ENCODE peak calls at places on chromosome 21, in nine cellular contexts. One of them, this sample, is unnamed.

GRCh38 chr21:17673261-17674020 is 60.7 kb upstream of the BTG3 start:
- DNase-seq in sigmoid colon: no peak
- DNase-seq in CD8-positive, alpha-beta T cell: no peak
- DNase-seq in endodermal cell: no peak
- DNase-seq in tibial artery: no peak
- DNase-seq in heart right ventricle: no peak
- DNase-seq in psoas muscle: no peak
- DNase-seq in heart left ventricle: no peak
- DNase-seq in adrenal gland: no peak
- DNase-seq in this sample: no peak

GRCh38 chr21:34205811-34206635 is 132.6 kb downstream of the MRPS6 start:
- DNase-seq in sigmoid colon: no peak
- DNase-seq in CD8-positive, alpha-beta T cell: no peak
- DNase-seq in endodermal cell: no peak
- DNase-seq in tibial artery: no peak
- DNase-seq in heart right ventricle: no peak
- DNase-seq in psoas muscle: no peak
- DNase-seq in heart left ventricle: no peak
- DNase-seq in adrenal gland: no peak
- DNase-seq in this sample: no peak

GRCh38 chr21:46035809-46036695 is 54.5 kb downstream of the COL6A1 start:
- DNase-seq in sigmoid colon: peak; percentile 89
- DNase-seq in CD8-positive, alpha-beta T cell: no peak
- DNase-seq in endodermal cell: no peak
- DNase-seq in tibial artery: no peak
- DNase-seq in heart right ventricle: peak; percentile 73
- DNase-seq in psoas muscle: no peak
- DNase-seq in heart left ventricle: peak; percentile 86
- DNase-seq in adrenal gland: no peak
- DNase-seq in this sample: no peak

GRCh38 chr21:15224346-15225086 is 159.7 kb upstream of the NRIP1 start:
- DNase-seq in sigmoid colon: no peak
- DNase-seq in CD8-positive, alpha-beta T cell: no peak
- DNase-seq in endodermal cell: no peak
- DNase-seq in tibial artery: no peak
- DNase-seq in heart right ventricle: no peak
- DNase-seq in psoas muscle: no peak
- DNase-seq in heart left ventricle: no peak
- DNase-seq in adrenal gland: no peak
- DNase-seq in this sample: no peak

GRCh38 chr21:33691945-33692594 is 49.8 kb downstream of the ITSN1 start:
- DNase-seq in sigmoid colon: no peak
- DNase-seq in CD8-positive, alpha-beta T cell: no peak
- DNase-seq in endodermal cell: no peak
- DNase-seq in tibial artery: no peak
- DNase-seq in heart right ventricle: no peak
- DNase-seq in psoas muscle: no peak
- DNase-seq in heart left ventricle: no peak
- DNase-seq in adrenal gland: no peak
- DNase-seq in this sample: no peak

GRCh38 chr21:42248241-42248640 is 29.3 kb downstream of the ABCG1 start:
- DNase-seq in sigmoid colon: no peak
- DNase-seq in CD8-positive, alpha-beta T cell: no peak
- DNase-seq in endodermal cell: no peak
- DNase-seq in tibial artery: no peak
- DNase-seq in heart right ventricle: no peak
- DNase-seq in psoas muscle: peak; percentile 11
- DNase-seq in heart left ventricle: peak; percentile 15
- DNase-seq in adrenal gland: no peak
- DNase-seq in this sample: no peak

GRCh38 chr21:41805038-41805437 is 38.2 kb upstream of the RIPK4 start:
- DNase-seq in sigmoid colon: no peak
- DNase-seq in CD8-positive, alpha-beta T cell: no peak
- DNase-seq in endodermal cell: no peak
- DNase-seq in tibial artery: no peak
- DNase-seq in heart right ventricle: no peak
- DNase-seq in psoas muscle: no peak
- DNase-seq in heart left ventricle: no peak
- DNase-seq in adrenal gland: no peak
- DNase-seq in this sample: no peak

GRCh38 chr21:45029298-45029967 is 44.9 kb upstream of the ADARB1 start:
- DNase-seq in sigmoid colon: no peak
- DNase-seq in CD8-positive, alpha-beta T cell: no peak
- DNase-seq in endodermal cell: peak; percentile 76
- DNase-seq in tibial artery: peak; percentile 61
- DNase-seq in heart right ventricle: peak; percentile 54
- DNase-seq in psoas muscle: peak; percentile 81
- DNase-seq in heart left ventricle: peak; percentile 65
- DNase-seq in adrenal gland: no peak
- DNase-seq in this sample: no peak

GRCh38 chr21:34365794-34366193 is 2.0 kb downstream of the KCNE2 start:
- DNase-seq in sigmoid colon: peak; percentile 19
- DNase-seq in CD8-positive, alpha-beta T cell: no peak
- DNase-seq in endodermal cell: peak; percentile 28
- DNase-seq in tibial artery: no peak
- DNase-seq in heart right ventricle: no peak
- DNase-seq in psoas muscle: no peak
- DNase-seq in heart left ventricle: no peak
- DNase-seq in adrenal gland: no peak
- DNase-seq in this sample: no peak

GRCh38 chr21:41133896-41134522 is 34.0 kb upstream of the BACE2 start:
- DNase-seq in sigmoid colon: no peak
- DNase-seq in CD8-positive, alpha-beta T cell: no peak
- DNase-seq in endodermal cell: peak; percentile 57
- DNase-seq in tibial artery: no peak
- DNase-seq in heart right ventricle: no peak
- DNase-seq in psoas muscle: no peak
- DNase-seq in heart left ventricle: no peak
- DNase-seq in adrenal gland: no peak
- DNase-seq in this sample: peak; percentile 68

GRCh38 chr21:46424621-46425020 is 34.1 kb upstream of the DIP2A start:
- DNase-seq in sigmoid colon: no peak
- DNase-seq in CD8-positive, alpha-beta T cell: peak; percentile 50
- DNase-seq in endodermal cell: no peak
- DNase-seq in tibial artery: no peak
- DNase-seq in heart right ventricle: no peak
- DNase-seq in psoas muscle: peak; percentile 38
- DNase-seq in heart left ventricle: no peak
- DNase-seq in adrenal gland: no peak
- DNase-seq in this sample: no peak

GRCh38 chr21:17667256-17667655 is 54.6 kb upstream of the BTG3 start:
- DNase-seq in sigmoid colon: no peak
- DNase-seq in CD8-positive, alpha-beta T cell: no peak
- DNase-seq in endodermal cell: no peak
- DNase-seq in tibial artery: no peak
- DNase-seq in heart right ventricle: no peak
- DNase-seq in psoas muscle: no peak
- DNase-seq in heart left ventricle: no peak
- DNase-seq in adrenal gland: no peak
- DNase-seq in this sample: no peak

GRCh38 chr21:45258476-45258875 is 29.2 kb downstream of the POFUT2 start:
- DNase-seq in sigmoid colon: no peak
- DNase-seq in CD8-positive, alpha-beta T cell: no peak
- DNase-seq in endodermal cell: peak; percentile 40
- DNase-seq in tibial artery: peak; percentile 15
- DNase-seq in heart right ventricle: no peak
- DNase-seq in psoas muscle: peak; percentile 31
- DNase-seq in heart left ventricle: no peak
- DNase-seq in adrenal gland: no peak
- DNase-seq in this sample: no peak

GRCh38 chr21:41142051-41142795 is 25.7 kb upstream of the BACE2 start:
- DNase-seq in sigmoid colon: no peak
- DNase-seq in CD8-positive, alpha-beta T cell: no peak
- DNase-seq in endodermal cell: peak; percentile 63
- DNase-seq in tibial artery: no peak
- DNase-seq in heart right ventricle: no peak
- DNase-seq in psoas muscle: no peak
- DNase-seq in heart left ventricle: no peak
- DNase-seq in adrenal gland: no peak
- DNase-seq in this sample: no peak

GRCh38 chr21:17196619-17197018 is 316.2 kb upstream of the CXADR start:
- DNase-seq in sigmoid colon: no peak
- DNase-seq in CD8-positive, alpha-beta T cell: no peak
- DNase-seq in endodermal cell: no peak
- DNase-seq in tibial artery: no peak
- DNase-seq in heart right ventricle: no peak
- DNase-seq in psoas muscle: no peak
- DNase-seq in heart left ventricle: no peak
- DNase-seq in adrenal gland: no peak
- DNase-seq in this sample: no peak

GRCh38 chr21:17613242-17613676 is 558 bp upstream of the BTG3 start:
- DNase-seq in sigmoid colon: peak; percentile 88
- DNase-seq in CD8-positive, alpha-beta T cell: no peak
- DNase-seq in endodermal cell: no peak
- DNase-seq in tibial artery: peak; percentile 55
- DNase-seq in heart right ventricle: peak; percentile 23
- DNase-seq in psoas muscle: peak; percentile 71
- DNase-seq in heart left ventricle: peak; percentile 49
- DNase-seq in adrenal gland: peak; percentile 56
- DNase-seq in this sample: no peak

GRCh38 chr21:34509151-34509550 is 2.9 kb downstream of the KCNE1 start:
- DNase-seq in sigmoid colon: no peak
- DNase-seq in CD8-positive, alpha-beta T cell: no peak
- DNase-seq in endodermal cell: no peak
- DNase-seq in tibial artery: no peak
- DNase-seq in heart right ventricle: no peak
- DNase-seq in psoas muscle: no peak
- DNase-seq in heart left ventricle: no peak
- DNase-seq in adrenal gland: no peak
- DNase-seq in this sample: no peak

GRCh38 chr21:28325618-28326017 is 667.1 kb downstream of the LTN1 start:
- DNase-seq in sigmoid colon: no peak
- DNase-seq in CD8-positive, alpha-beta T cell: no peak
- DNase-seq in endodermal cell: peak; percentile 74
- DNase-seq in tibial artery: no peak
- DNase-seq in heart right ventricle: no peak
- DNase-seq in psoas muscle: no peak
- DNase-seq in heart left ventricle: no peak
- DNase-seq in adrenal gland: no peak
- DNase-seq in this sample: no peak

GRCh38 chr21:37393786-37394185 is 27.2 kb downstream of the DYRK1A start:
- DNase-seq in sigmoid colon: no peak
- DNase-seq in CD8-positive, alpha-beta T cell: no peak
- DNase-seq in endodermal cell: no peak
- DNase-seq in tibial artery: no peak
- DNase-seq in heart right ventricle: no peak
- DNase-seq in psoas muscle: no peak
- DNase-seq in heart left ventricle: no peak
- DNase-seq in adrenal gland: no peak
- DNase-seq in this sample: no peak

GRCh38 chr21:37396855-37397254 is 30.3 kb downstream of the DYRK1A start:
- DNase-seq in sigmoid colon: no peak
- DNase-seq in CD8-positive, alpha-beta T cell: no peak
- DNase-seq in endodermal cell: no peak
- DNase-seq in tibial artery: no peak
- DNase-seq in heart right ventricle: no peak
- DNase-seq in psoas muscle: no peak
- DNase-seq in heart left ventricle: no peak
- DNase-seq in adrenal gland: no peak
- DNase-seq in this sample: no peak

GRCh38 chr21:37389456-37389855 is 22.9 kb downstream of the DYRK1A start:
- DNase-seq in sigmoid colon: no peak
- DNase-seq in CD8-positive, alpha-beta T cell: no peak
- DNase-seq in endodermal cell: no peak
- DNase-seq in tibial artery: no peak
- DNase-seq in heart right ventricle: no peak
- DNase-seq in psoas muscle: no peak
- DNase-seq in heart left ventricle: no peak
- DNase-seq in adrenal gland: no peak
- DNase-seq in this sample: no peak

GRCh38 chr21:37398697-37399096 is 32.1 kb downstream of the DYRK1A start:
- DNase-seq in sigmoid colon: no peak
- DNase-seq in CD8-positive, alpha-beta T cell: no peak
- DNase-seq in endodermal cell: no peak
- DNase-seq in tibial artery: no peak
- DNase-seq in heart right ventricle: no peak
- DNase-seq in psoas muscle: no peak
- DNase-seq in heart left ventricle: no peak
- DNase-seq in adrenal gland: no peak
- DNase-seq in this sample: no peak

GRCh38 chr21:37393030-37393429 is 26.5 kb downstream of the DYRK1A start:
- DNase-seq in sigmoid colon: no peak
- DNase-seq in CD8-positive, alpha-beta T cell: no peak
- DNase-seq in endodermal cell: no peak
- DNase-seq in tibial artery: no peak
- DNase-seq in heart right ventricle: no peak
- DNase-seq in psoas muscle: no peak
- DNase-seq in heart left ventricle: no peak
- DNase-seq in adrenal gland: no peak
- DNase-seq in this sample: no peak
- H3K4me1 ChIP-seq in sigmoid colon: peaks cover 91% of the 10 kb centered on the region
- H3K4me1 ChIP-seq in CD8-positive, alpha-beta T cell: peaks cover 81% of the 10 kb centered on the region
- H3K4me1 ChIP-seq in endodermal cell: no peaks in the 10 kb centered on the region
- H3K4me1 ChIP-seq in tibial artery: peaks cover 38% of the 10 kb centered on the region
- H3K4me1 ChIP-seq in heart right ventricle: peaks cover 100% of the 10 kb centered on the region
- H3K4me1 ChIP-seq in psoas muscle: peaks cover 91% of the 10 kb centered on the region
- H3K4me1 ChIP-seq in heart left ventricle: peaks cover 97% of the 10 kb centered on the region
- H3K4me1 ChIP-seq in adrenal gland: peaks cover 5% of the 10 kb centered on the region
- H3K4me1 ChIP-seq in this sample: no peaks in the 10 kb centered on the region

GRCh38 chr21:39612233-39613028 is at the start of gene B3GALT5:
- DNase-seq in sigmoid colon: no peak
- DNase-seq in CD8-positive, alpha-beta T cell: no peak
- DNase-seq in endodermal cell: peak; percentile 92
- DNase-seq in tibial artery: no peak
- DNase-seq in heart right ventricle: no peak
- DNase-seq in psoas muscle: no peak
- DNase-seq in heart left ventricle: no peak
- DNase-seq in adrenal gland: no peak
- DNase-seq in this sample: no peak
- H3K4me3 ChIP-seq in sigmoid colon: peak within 1 kb of the TSS; percentile 57
- H3K4me3 ChIP-seq in CD8-positive, alpha-beta T cell: no peak within 1 kb of the TSS
- H3K4me3 ChIP-seq in endodermal cell: peak within 1 kb of the TSS; percentile 86
- H3K4me3 ChIP-seq in tibial artery: peak within 1 kb of the TSS; percentile 32
- H3K4me3 ChIP-seq in heart right ventricle: peak within 1 kb of the TSS; percentile 48
- H3K4me3 ChIP-seq in psoas muscle: peak within 1 kb of the TSS; percentile 36
- H3K4me3 ChIP-seq in heart left ventricle: peak within 1 kb of the TSS; percentile 54
- H3K4me3 ChIP-seq in adrenal gland: no peak within 1 kb of the TSS
- H3K4me3 ChIP-seq in this sample: no peak within 1 kb of the TSS

DNA sequence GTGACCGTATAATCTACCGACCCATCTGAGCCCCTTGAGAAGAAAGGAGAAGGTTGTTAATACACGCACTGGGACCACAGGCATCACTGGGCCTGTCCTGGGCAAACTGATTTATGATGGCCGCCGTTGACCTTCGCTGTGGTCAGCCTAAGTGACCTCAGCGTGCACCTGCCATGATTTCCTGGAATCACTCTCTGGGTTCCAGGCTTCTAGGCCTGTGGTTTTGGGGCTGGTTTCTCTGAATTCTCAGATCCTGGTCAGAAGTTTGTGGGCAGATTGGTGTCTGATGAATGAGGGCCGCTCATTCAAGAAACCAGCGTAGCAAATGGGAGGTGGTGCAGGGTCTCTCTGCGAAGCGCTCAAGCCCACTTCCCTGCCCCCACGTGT is 64.0 kb downstream of the SIK1 start:
- DNase-seq in sigmoid colon: no peak
- DNase-seq in CD8-positive, alpha-beta T cell: no peak
- DNase-seq in endodermal cell: no peak
- DNase-seq in tibial artery: no peak
- DNase-seq in heart right ventricle: peak; percentile 3
- DNase-seq in psoas muscle: no peak
- DNase-seq in heart left ventricle: no peak
- DNase-seq in adrenal gland: no peak
- DNase-seq in this sample: no peak
- H3K4me1 ChIP-seq in sigmoid colon: peaks cover 23% of the 10 kb centered on the region
- H3K4me1 ChIP-seq in CD8-positive, alpha-beta T cell: peaks cover 26% of the 10 kb centered on the region
- H3K4me1 ChIP-seq in endodermal cell: no peaks in the 10 kb centered on the region
- H3K4me1 ChIP-seq in tibial artery: no peaks in the 10 kb centered on the region
- H3K4me1 ChIP-seq in heart right ventricle: peaks cover 63% of the 10 kb centered on the region
- H3K4me1 ChIP-seq in psoas muscle: peaks cover 15% of the 10 kb centered on the region
- H3K4me1 ChIP-seq in heart left ventricle: peaks cover 33% of the 10 kb centered on the region
- H3K4me1 ChIP-seq in adrenal gland: no peaks in the 10 kb centered on the region
- H3K4me1 ChIP-seq in this sample: peaks cover 44% of the 10 kb centered on the region

GRCh38 chr21:26167593-26167992 is 3.0 kb downstream of the APP start:
- DNase-seq in sigmoid colon: no peak
- DNase-seq in CD8-positive, alpha-beta T cell: no peak
- DNase-seq in endodermal cell: no peak
- DNase-seq in tibial artery: no peak
- DNase-seq in heart right ventricle: no peak
- DNase-seq in psoas muscle: no peak
- DNase-seq in heart left ventricle: no peak
- DNase-seq in adrenal gland: no peak
- DNase-seq in this sample: no peak
- H3K4me3 ChIP-seq in sigmoid colon: peak overlapping the region; percentile 4
- H3K4me3 ChIP-seq in CD8-positive, alpha-beta T cell: no peak overlapping the region
- H3K4me3 ChIP-seq in endodermal cell: peak overlapping the region; percentile 94
- H3K4me3 ChIP-seq in tibial artery: no peak overlapping the region
- H3K4me3 ChIP-seq in heart right ventricle: peak overlapping the region; percentile 90
- H3K4me3 ChIP-seq in psoas muscle: peak overlapping the region; percentile 77
- H3K4me3 ChIP-seq in heart left ventricle: peak overlapping the region; percentile 83
- H3K4me3 ChIP-seq in adrenal gland: no peak overlapping the region
- H3K4me3 ChIP-seq in this sample: no peak overlapping the region

This sample was measured in Karpas-422.